ENCODE peak calls at places on chromosomes 5 and 9, in nine cellular contexts. I is Peyer's patch, R is NT2/D1, J is colonic mucosa, S is IMR-90, F is fibroblast of lung, T is Caco-2, Y is thoracic aorta, U is esophagus squamous epithelium. Z is an unnamed sample.

GRCh38 chr5:103800728-103801127 is 238.1 kb upstream of the NUDT12 start:
- DNase-seq in I (no peak), R (no peak), J (no peak), S (peak; percentile 0), F (peak; percentile 67), T (no peak), Y (no peak), U (no peak), Z (no peak)

GRCh38 chr5:39395521-39395920 is 29.3 kb downstream of the DAB2 start:
- DNase-seq in I (no peak), R (no peak), J (no peak), S (peak; percentile 46), F (peak; percentile 26), T (no peak), Y (no peak), U (no peak), Z (no peak)

GRCh38 chr5:159884917-159885620 is 31.2 kb upstream of the ADRA1B start:
- DNase-seq in I (no peak), R (no peak), J (no peak), S (peak; percentile 33), F (no peak), T (no peak), Y (no peak), U (no peak), Z (no peak)

GRCh38 chr9:15824310-15824709 is 271.5 kb downstream of the CCDC171 start:
- DNase-seq in I (no peak), R (peak; percentile 20), J (no peak), S (peak; percentile 21), F (peak; percentile 7), T (no peak), Y (no peak), U (no peak), Z (no peak)

GRCh38 chr9:72203205-72203803 is 54.1 kb downstream of the GDA start:
- DNase-seq in I (no peak), R (peak; percentile 40), J (peak; percentile 69), S (peak; percentile 22), F (peak; percentile 7), T (no peak), Y (no peak), U (no peak), Z (no peak)

GRCh38 chr5:45225571-45226031 is 416.9 kb downstream of the MRPS30 start:
- DNase-seq in I (no peak), R (no peak), J (no peak), S (no peak), F (no peak), T (no peak), Y (no peak), U (no peak), Z (no peak)

GRCh38 chr9:38066167-38066906 is 2.7 kb downstream of the SHB start:
- DNase-seq in I (no peak), R (no peak), J (peak; percentile 46), S (no peak), F (no peak), T (no peak), Y (no peak), U (no peak), Z (no peak)

GRCh38 chr5:172283020-172283861 is at the start of gene UBTD2:
- DNase-seq in I (peak; percentile 91), R (peak; percentile 36), J (peak; percentile 84), S (peak; percentile 70), F (peak; percentile 77), T (peak; percentile 84), Y (peak; percentile 24), U (no peak), Z (peak; percentile 88)

GRCh38 chr5:128276537-128277216 is 193.1 kb downstream of the SLC12A2 start:
- DNase-seq in I (no peak), R (no peak), J (no peak), S (peak; percentile 20), F (peak; percentile 50), T (no peak), Y (no peak), U (no peak), Z (no peak)
- H3K4me3 ChIP-seq in I (no peak overlapping the region), R (no peak overlapping the region), J (no peak overlapping the region), S (no peak overlapping the region), F (no peak overlapping the region), T (no peak overlapping the region), Y (no peak overlapping the region), U (no peak overlapping the region), Z (no peak overlapping the region)

GRCh38 chr9:110738982-110739381 is 70.4 kb downstream of the MUSK start:
- DNase-seq in I (no peak), R (no peak), J (no peak), S (peak; percentile 32), F (peak; percentile 54), T (no peak), Y (no peak), U (no peak), Z (no peak)

GRCh38 chr9:110745656-110746055 is 77.1 kb downstream of the MUSK start:
- DNase-seq in I (no peak), R (no peak), J (no peak), S (peak; percentile 63), F (peak; percentile 38), T (no peak), Y (no peak), U (no peak), Z (no peak)

GRCh38 chr9:110746211-110746930 is 77.8 kb downstream of the MUSK start:
- DNase-seq in I (no peak), R (no peak), J (no peak), S (no peak), F (no peak), T (no peak), Y (no peak), U (no peak), Z (no peak)

GRCh38 chr9:110744753-110745522 is 76.3 kb downstream of the MUSK start:
- DNase-seq in I (peak; percentile 50), R (peak; percentile 11), J (no peak), S (peak; percentile 98), F (peak; percentile 98), T (no peak), Y (peak; percentile 12), U (no peak), Z (no peak)

DNA sequence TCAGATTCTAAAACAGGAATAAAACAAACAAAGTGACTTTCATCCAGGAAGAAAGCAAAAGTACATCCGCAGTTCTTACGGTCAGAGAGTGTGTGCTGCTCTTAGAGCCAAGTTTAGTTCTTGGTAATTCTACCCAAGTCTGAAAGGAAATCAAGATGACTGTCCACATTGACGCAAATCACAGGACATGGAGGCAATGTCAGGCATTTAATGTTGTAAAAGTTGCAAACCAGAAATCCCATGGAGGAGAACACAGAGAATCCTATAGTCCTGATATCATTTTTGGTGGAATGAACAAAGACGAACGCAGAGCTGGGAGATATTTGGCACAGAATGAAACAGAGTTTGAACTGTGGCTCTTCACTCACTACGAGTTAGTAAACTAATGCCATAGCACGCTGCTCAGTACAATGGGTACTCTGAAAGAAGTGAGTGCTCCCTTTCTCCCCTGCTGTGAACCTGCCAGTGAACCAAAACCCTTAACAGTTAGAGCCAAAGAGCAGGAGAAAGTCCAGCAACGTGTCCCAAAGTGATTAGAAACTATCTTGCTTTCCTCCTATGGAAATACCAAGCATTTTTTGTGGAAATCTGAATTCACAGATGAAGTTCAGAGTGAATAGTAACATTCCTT is 74.3 kb downstream of the MUSK start:
- DNase-seq in I (no peak), R (peak; percentile 16), J (no peak), S (peak; percentile 93), F (peak; percentile 89), T (no peak), Y (no peak), U (no peak), Z (no peak)
- H3K4me3 ChIP-seq in I (no peak overlapping the region), R (no peak overlapping the region), J (no peak overlapping the region), S (peak overlapping the region; percentile 40), F (no peak overlapping the region), T (no peak overlapping the region), Y (peak overlapping the region; percentile 10), U (no peak overlapping the region), Z (no peak overlapping the region)

GRCh38 chr5:176875783-176876505 is 23.2 kb downstream of the HK3 start:
- DNase-seq in I (no peak), R (no peak), J (no peak), S (no peak), F (no peak), T (no peak), Y (no peak), U (no peak), Z (no peak)

GRCh38 chr5:176878463-176878862 is 20.7 kb downstream of the HK3 start:
- DNase-seq in I (no peak), R (no peak), J (no peak), S (no peak), F (no peak), T (no peak), Y (no peak), U (no peak), Z (no peak)

GRCh38 chr5:176876506-176877431 is 22.4 kb downstream of the HK3 start:
- DNase-seq in I (no peak), R (no peak), J (no peak), S (no peak), F (no peak), T (no peak), Y (no peak), U (no peak), Z (no peak)

GRCh38 chr5:176878906-176879662 is 20.1 kb downstream of the HK3 start:
- DNase-seq in I (no peak), R (no peak), J (no peak), S (no peak), F (no peak), T (no peak), Y (no peak), U (no peak), Z (no peak)

DNA sequence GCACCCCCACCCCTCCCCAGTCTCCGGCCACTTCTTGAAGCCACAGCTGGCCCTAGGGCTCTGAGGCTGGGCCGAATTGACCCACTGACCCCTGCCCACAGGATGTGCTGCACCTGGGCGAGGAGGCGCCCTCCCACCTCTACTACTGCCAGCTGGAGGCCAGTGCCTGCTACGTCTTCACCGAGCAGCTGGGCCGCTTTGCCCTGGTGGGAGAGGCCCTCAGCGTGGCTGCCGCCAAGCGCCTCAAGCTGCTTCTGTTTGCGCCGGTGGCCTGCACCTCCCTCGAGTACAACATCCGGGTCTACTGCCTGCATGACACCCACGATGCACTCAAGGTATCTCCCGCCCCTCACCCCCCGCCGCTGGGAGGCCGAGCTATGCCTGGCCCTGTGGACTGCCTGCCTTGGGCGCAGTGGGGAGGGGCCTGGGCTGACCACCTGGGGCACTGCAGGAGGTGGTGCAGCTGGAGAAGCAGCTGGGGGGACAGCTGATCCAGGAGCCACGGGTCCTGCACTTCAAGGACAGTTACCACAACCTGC is 21.3 kb downstream of the HK3 start:
- DNase-seq in I (no peak), R (no peak), J (no peak), S (no peak), F (no peak), T (no peak), Y (no peak), U (no peak), Z (no peak)
- H3K4me3 ChIP-seq in I (no peak overlapping the region), R (no peak overlapping the region), J (no peak overlapping the region), S (no peak overlapping the region), F (no peak overlapping the region), T (no peak overlapping the region), Y (no peak overlapping the region), U (no peak overlapping the region), Z (no peak overlapping the region)

GRCh38 chr5:119358901-119359603 is 3.2 kb downstream of the TNFAIP8 start:
- DNase-seq in I (no peak), R (no peak), J (no peak), S (no peak), F (no peak), T (no peak), Y (no peak), U (no peak), Z (no peak)

GRCh38 chr5:119362714-119363113 is 6.9 kb downstream of the TNFAIP8 start:
- DNase-seq in I (no peak), R (no peak), J (no peak), S (no peak), F (no peak), T (no peak), Y (no peak), U (no peak), Z (no peak)

GRCh38 chr5:119361723-119362122 is 5.9 kb downstream of the TNFAIP8 start:
- DNase-seq in I (no peak), R (no peak), J (no peak), S (no peak), F (no peak), T (no peak), Y (no peak), U (no peak), Z (no peak)

GRCh38 chr5:119359737-119360413 is 4.1 kb downstream of the TNFAIP8 start:
- DNase-seq in I (no peak), R (no peak), J (no peak), S (no peak), F (no peak), T (no peak), Y (no peak), U (no peak), Z (no peak)

DNA sequence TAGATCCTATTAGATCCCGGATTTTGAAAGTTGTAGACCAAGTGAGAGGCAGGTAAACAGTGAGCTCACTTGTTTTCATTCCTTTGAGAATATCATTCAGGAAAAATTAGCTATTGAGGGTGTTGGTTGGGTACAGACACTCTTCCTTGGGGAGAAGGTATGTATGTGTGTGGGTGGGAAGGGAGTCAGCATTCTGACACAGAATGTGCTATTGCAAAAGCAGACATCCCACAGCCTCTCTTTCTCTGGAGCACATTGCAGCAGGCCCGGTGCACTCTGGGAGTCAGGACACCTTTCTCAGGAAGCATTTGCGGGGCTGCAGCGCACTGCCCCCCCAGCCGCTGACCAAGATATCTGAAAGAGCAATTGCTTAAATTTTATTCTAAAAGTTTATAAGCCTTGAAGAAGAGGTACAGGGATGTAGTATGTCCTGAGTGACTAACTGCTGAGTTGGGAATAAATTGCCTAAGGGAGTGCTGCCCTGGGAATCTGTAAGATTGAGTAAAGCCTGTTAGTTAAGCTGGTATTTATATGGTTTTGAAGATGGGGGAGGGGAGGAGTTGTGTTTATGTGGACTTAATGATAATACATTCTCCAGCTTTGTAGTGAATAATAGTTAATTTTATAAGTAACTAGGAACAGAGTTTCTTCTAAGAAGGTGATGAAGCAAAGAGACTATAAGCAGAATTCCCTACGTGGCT is 5.2 kb downstream of the TNFAIP8 start:
- DNase-seq in I (no peak), R (no peak), J (no peak), S (peak; percentile 83), F (peak; percentile 85), T (no peak), Y (no peak), U (no peak), Z (no peak)
- H3K4me3 ChIP-seq in I (no peak overlapping the region), R (no peak overlapping the region), J (no peak overlapping the region), S (no peak overlapping the region), F (no peak overlapping the region), T (no peak overlapping the region), Y (no peak overlapping the region), U (no peak overlapping the region), Z (no peak overlapping the region)

Z was measured in left ventricle myocardium inferior.